ENCODE peak calls at places on chromosomes 13 and 19, in five cellular contexts. One of them, this sample, is unnamed.

GRCh38 chr13:113357529-113357928 is 6.4 kb downstream of the GRTP1 start:
- DNase-seq in suprapubic skin: no peak
- DNase-seq in BJ: peak
- DNase-seq in stomach: no peak
- DNase-seq in heart right ventricle: no peak
- DNase-seq in this sample: no peak

GRCh38 chr13:112668924-112669323 is 20.9 kb upstream of the ATP11A start:
- DNase-seq in heart right ventricle: no peak
- DNase-seq in BJ: no peak
- DNase-seq in suprapubic skin: no peak
- DNase-seq in stomach: peak
- DNase-seq in this sample: no peak

GRCh38 chr19:17097593-17098126 is 22.1 kb downstream of the MYO9B start:
- DNase-seq in suprapubic skin: no peak
- DNase-seq in BJ: no peak
- DNase-seq in heart right ventricle: no peak
- DNase-seq in stomach: no peak
- DNase-seq in this sample: no peak

GRCh38 chr13:83883061-83883523 is 818 bp upstream of the SLITRK1 start:
- DNase-seq in BJ: no peak
- DNase-seq in suprapubic skin: no peak
- DNase-seq in stomach: no peak
- DNase-seq in heart right ventricle: no peak
- DNase-seq in this sample: no peak

GRCh38 chr13:64248371-64249065 is 2832.9 kb upstream of the PCDH20 start:
- DNase-seq in heart right ventricle: no peak
- DNase-seq in stomach: no peak
- DNase-seq in suprapubic skin: no peak
- DNase-seq in BJ: peak
- DNase-seq in this sample: no peak

GRCh38 chr13:39148513-39148961 is 110.3 kb downstream of the NHLRC3 start:
- DNase-seq in suprapubic skin: no peak
- DNase-seq in stomach: no peak
- DNase-seq in BJ: peak
- DNase-seq in heart right ventricle: no peak
- DNase-seq in this sample: no peak

GRCh38 chr19:3075605-3076431 is 13.5 kb upstream of the TLE5 start:
- DNase-seq in heart right ventricle: peak
- DNase-seq in suprapubic skin: no peak
- DNase-seq in BJ: no peak
- DNase-seq in stomach: peak
- DNase-seq in this sample: no peak

GRCh38 chr13:46295531-46296464 is 84.1 kb downstream of the LRRC63 start:
- DNase-seq in stomach: peak
- DNase-seq in heart right ventricle: no peak
- DNase-seq in BJ: peak
- DNase-seq in suprapubic skin: no peak
- DNase-seq in this sample: no peak

GRCh38 chr13:54379461-54379860 is 1350.8 kb downstream of the OLFM4 start:
- DNase-seq in heart right ventricle: no peak
- DNase-seq in suprapubic skin: no peak
- DNase-seq in stomach: no peak
- DNase-seq in BJ: no peak
- DNase-seq in this sample: no peak

GRCh38 chr19:50361290-50362029 is 4.0 kb downstream of the NAPSA start:
- DNase-seq in stomach: no peak
- DNase-seq in suprapubic skin: no peak
- DNase-seq in heart right ventricle: no peak
- DNase-seq in BJ: no peak
- DNase-seq in this sample: no peak

GRCh38 chr19:50359432-50359818 is 6.0 kb downstream of the NAPSA start:
- DNase-seq in heart right ventricle: no peak
- DNase-seq in stomach: no peak
- DNase-seq in BJ: no peak
- DNase-seq in suprapubic skin: no peak
- DNase-seq in this sample: no peak

GRCh38 chr19:50357178-50358100 is 8.0 kb downstream of the NAPSA start:
- DNase-seq in suprapubic skin: no peak
- DNase-seq in stomach: peak
- DNase-seq in heart right ventricle: peak
- DNase-seq in BJ: no peak
- DNase-seq in this sample: no peak

GRCh38 chr19:50356691-50357177 is 8.7 kb downstream of the NAPSA start:
- DNase-seq in heart right ventricle: no peak
- DNase-seq in BJ: no peak
- DNase-seq in suprapubic skin: no peak
- DNase-seq in stomach: no peak
- DNase-seq in this sample: no peak

DNA sequence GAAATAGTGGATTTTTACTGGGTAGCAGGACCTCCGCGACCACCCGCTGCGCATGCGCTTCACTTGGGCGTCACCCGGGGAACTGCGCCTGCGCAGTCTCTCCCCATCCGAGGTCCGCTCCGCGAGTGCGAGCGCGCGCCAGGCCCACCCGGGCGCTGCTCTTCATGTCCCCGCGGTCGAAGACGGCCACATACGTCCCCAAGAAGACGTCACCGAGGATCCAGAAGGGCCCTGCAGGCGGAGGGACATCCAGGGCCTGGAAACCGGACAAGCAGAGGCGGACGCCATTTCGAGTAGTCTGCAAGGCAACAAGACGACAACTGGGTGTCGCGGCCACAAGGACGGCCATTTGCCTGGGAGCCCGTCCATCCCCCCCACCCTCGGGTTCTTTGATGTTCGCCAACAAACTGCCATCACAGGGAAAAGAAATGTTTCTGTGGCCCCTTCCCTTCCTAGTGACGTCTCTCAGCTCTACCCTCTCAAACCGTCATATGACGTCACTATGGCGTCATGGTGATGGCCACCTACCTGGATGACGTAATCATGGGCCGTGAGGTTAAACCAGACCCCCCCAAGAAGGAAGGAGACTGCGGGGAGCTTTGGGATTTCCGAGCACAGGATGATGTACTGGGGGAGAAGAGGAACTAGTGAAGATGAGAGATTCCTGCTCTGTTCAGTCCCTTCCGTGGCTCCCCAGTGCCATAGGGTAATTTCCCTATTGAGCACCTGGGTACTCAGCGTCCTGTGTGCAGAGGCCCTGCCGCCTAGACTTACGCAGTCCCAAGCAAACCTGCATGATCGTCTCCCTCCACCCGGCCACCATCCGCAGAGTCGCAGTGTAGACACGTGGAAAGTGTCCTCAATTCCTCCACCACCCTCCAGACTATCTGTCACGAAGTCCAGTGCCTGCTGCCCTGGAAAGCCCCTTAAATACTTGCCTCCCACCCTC is 6.7 kb downstream of the NAPSA start:
- DNase-seq in suprapubic skin: no peak
- DNase-seq in stomach: peak
- DNase-seq in heart right ventricle: peak
- DNase-seq in BJ: no peak
- DNase-seq in this sample: no peak
- H3K4me3 ChIP-seq in suprapubic skin: peak
- H3K4me3 ChIP-seq in stomach: peak
- H3K4me3 ChIP-seq in heart right ventricle: peak
- H3K4me3 ChIP-seq in BJ: peak
- H3K4me3 ChIP-seq in this sample: no peak

DNA sequence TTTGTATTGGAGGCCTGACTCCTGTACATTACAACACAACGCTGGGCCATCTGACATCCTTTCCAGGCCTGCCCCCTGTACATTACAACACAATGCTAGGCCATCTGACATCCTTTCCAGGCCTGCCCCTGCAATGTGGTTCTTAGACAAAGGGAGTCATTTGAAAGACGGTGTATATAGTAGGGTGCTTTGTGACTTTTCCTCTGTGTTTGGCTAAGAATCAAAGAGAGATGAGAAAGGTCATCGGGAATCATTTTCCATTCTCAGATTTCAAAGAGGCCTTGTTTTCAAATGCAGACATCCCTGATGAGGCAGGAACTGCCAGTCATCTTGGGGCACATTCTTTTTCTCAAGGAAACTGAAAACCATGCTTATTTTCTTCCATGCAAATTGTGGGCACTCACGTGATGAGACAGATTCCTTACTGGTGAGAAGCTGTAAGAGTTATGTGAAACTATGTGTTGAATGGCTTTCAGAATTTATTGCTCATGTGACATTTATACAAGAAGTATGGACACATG is 551.6 kb downstream of the MYO16 start:
- DNase-seq in suprapubic skin: no peak
- DNase-seq in heart right ventricle: no peak
- DNase-seq in stomach: no peak
- DNase-seq in BJ: peak
- DNase-seq in this sample: no peak
- H3K4me3 ChIP-seq in suprapubic skin: no peak
- H3K4me3 ChIP-seq in heart right ventricle: no peak
- H3K4me3 ChIP-seq in stomach: no peak
- H3K4me3 ChIP-seq in BJ: no peak
- H3K4me3 ChIP-seq in this sample: no peak

GRCh38 chr19:6185825-6186193 is 50.3 kb downstream of the ACSBG2 start:
- DNase-seq in BJ: no peak
- DNase-seq in suprapubic skin: no peak
- DNase-seq in stomach: no peak
- DNase-seq in heart right ventricle: no peak
- DNase-seq in this sample: no peak
- H3K4me3 ChIP-seq in BJ: no peak
- H3K4me3 ChIP-seq in suprapubic skin: no peak
- H3K4me3 ChIP-seq in stomach: no peak
- H3K4me3 ChIP-seq in heart right ventricle: no peak
- H3K4me3 ChIP-seq in this sample: no peak

GRCh38 chr19:1019980-1020867 is 699 bp downstream of the TMEM259 start:
- DNase-seq in suprapubic skin: no peak
- DNase-seq in heart right ventricle: peak
- DNase-seq in BJ: no peak
- DNase-seq in stomach: no peak
- DNase-seq in this sample: no peak

GRCh38 chr19:1017906-1018305 is 3.0 kb downstream of the TMEM259 start:
- DNase-seq in BJ: no peak
- DNase-seq in heart right ventricle: no peak
- DNase-seq in stomach: no peak
- DNase-seq in suprapubic skin: no peak
- DNase-seq in this sample: no peak

GRCh38 chr19:1018393-1018792 is 2.5 kb downstream of the TMEM259 start:
- DNase-seq in stomach: no peak
- DNase-seq in heart right ventricle: no peak
- DNase-seq in BJ: no peak
- DNase-seq in suprapubic skin: no peak
- DNase-seq in this sample: no peak

GRCh38 chr19:1019616-1019961 is 1.3 kb downstream of the TMEM259 start:
- DNase-seq in stomach: no peak
- DNase-seq in BJ: no peak
- DNase-seq in suprapubic skin: no peak
- DNase-seq in heart right ventricle: peak
- DNase-seq in this sample: no peak

GRCh38 chr19:1018932-1019615 is 1.8 kb downstream of the TMEM259 start:
- DNase-seq in stomach: no peak
- DNase-seq in BJ: no peak
- DNase-seq in suprapubic skin: no peak
- DNase-seq in heart right ventricle: peak
- DNase-seq in this sample: no peak
- H3K4me3 ChIP-seq in stomach: peak
- H3K4me3 ChIP-seq in BJ: peak
- H3K4me3 ChIP-seq in suprapubic skin: peak
- H3K4me3 ChIP-seq in heart right ventricle: peak
- H3K4me3 ChIP-seq in this sample: peak

GRCh38 chr13:67134322-67135129 is 95.6 kb downstream of the PCDH9 start:
- DNase-seq in stomach: no peak
- DNase-seq in heart right ventricle: no peak
- DNase-seq in BJ: no peak
- DNase-seq in suprapubic skin: no peak
- DNase-seq in this sample: no peak
- H3K4me3 ChIP-seq in stomach: no peak
- H3K4me3 ChIP-seq in heart right ventricle: peak
- H3K4me3 ChIP-seq in BJ: no peak
- H3K4me3 ChIP-seq in suprapubic skin: no peak
- H3K4me3 ChIP-seq in this sample: no peak

GRCh38 chr19:5914946-5915781 is 1.1 kb downstream of the CAPS start:
- DNase-seq in heart right ventricle: no peak
- DNase-seq in stomach: peak
- DNase-seq in BJ: no peak
- DNase-seq in suprapubic skin: no peak
- DNase-seq in this sample: no peak
- H3K4me3 ChIP-seq in heart right ventricle: no peak
- H3K4me3 ChIP-seq in stomach: peak
- H3K4me3 ChIP-seq in BJ: no peak
- H3K4me3 ChIP-seq in suprapubic skin: peak
- H3K4me3 ChIP-seq in this sample: no peak

DNA sequence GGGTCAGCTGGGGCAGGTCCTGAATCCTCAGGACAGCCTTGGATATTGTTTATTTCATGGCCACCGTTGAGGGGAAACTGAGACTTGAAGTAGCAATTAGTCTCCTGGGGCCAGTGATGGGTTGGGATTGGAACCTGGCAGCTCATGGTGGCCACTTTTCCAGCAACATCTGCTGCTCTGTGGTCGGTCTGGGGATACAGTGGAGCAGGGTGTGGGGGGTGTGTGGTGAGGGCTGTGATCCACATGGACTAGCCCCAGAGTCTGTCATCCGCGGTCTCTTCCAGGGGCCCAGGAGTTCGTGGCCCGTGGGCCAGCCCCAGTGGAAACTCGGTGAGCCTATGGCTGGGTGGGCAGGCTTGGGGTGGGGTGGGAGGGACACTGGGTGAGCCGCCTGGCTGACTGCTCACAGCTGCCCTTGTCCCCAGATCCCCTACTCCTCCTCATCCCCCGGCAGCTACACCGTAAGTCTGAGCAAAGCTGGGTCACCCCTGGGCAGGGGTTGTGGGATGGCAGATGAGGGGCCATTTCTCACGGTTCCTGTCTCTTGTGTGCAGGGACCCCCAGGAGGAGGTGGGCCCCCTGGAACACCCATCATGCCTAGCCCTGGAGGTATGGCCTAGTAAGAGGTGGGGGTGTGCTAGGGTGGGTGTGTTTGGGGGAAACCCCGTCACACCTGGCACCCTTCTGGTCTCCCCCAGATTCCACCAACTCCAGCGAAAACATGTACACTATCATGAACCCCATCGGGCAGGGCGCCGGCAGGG is 5.5 kb downstream of the ISYNA1 start:
- DNase-seq in stomach: no peak
- DNase-seq in heart right ventricle: no peak
- DNase-seq in suprapubic skin: no peak
- DNase-seq in BJ: no peak
- DNase-seq in this sample: no peak
- H3K4me3 ChIP-seq in stomach: peak
- H3K4me3 ChIP-seq in heart right ventricle: peak
- H3K4me3 ChIP-seq in suprapubic skin: no peak
- H3K4me3 ChIP-seq in BJ: no peak
- H3K4me3 ChIP-seq in this sample: peak

GRCh38 chr19:10018786-10019185 is 5.5 kb downstream of the RDH8 start:
- DNase-seq in BJ: no peak
- DNase-seq in heart right ventricle: no peak
- DNase-seq in suprapubic skin: no peak
- DNase-seq in stomach: no peak
- DNase-seq in this sample: no peak

GRCh38 chr19:10021446-10021845 is 8.2 kb downstream of the RDH8 start:
- DNase-seq in suprapubic skin: no peak
- DNase-seq in heart right ventricle: no peak
- DNase-seq in BJ: no peak
- DNase-seq in stomach: no peak
- DNase-seq in this sample: no peak

GRCh38 chr19:10021863-10022262 is 8.6 kb downstream of the RDH8 start:
- DNase-seq in heart right ventricle: no peak
- DNase-seq in suprapubic skin: no peak
- DNase-seq in stomach: no peak
- DNase-seq in BJ: no peak
- DNase-seq in this sample: no peak

GRCh38 chr19:10019246-10019645 is 6.0 kb downstream of the RDH8 start:
- DNase-seq in heart right ventricle: no peak
- DNase-seq in suprapubic skin: no peak
- DNase-seq in stomach: no peak
- DNase-seq in BJ: no peak
- DNase-seq in this sample: no peak

GRCh38 chr19:10020851-10021250 is 7.6 kb downstream of the RDH8 start:
- DNase-seq in heart right ventricle: no peak
- DNase-seq in suprapubic skin: no peak
- DNase-seq in BJ: no peak
- DNase-seq in stomach: no peak
- DNase-seq in this sample: no peak
- H3K4me3 ChIP-seq in heart right ventricle: no peak
- H3K4me3 ChIP-seq in suprapubic skin: no peak
- H3K4me3 ChIP-seq in BJ: no peak
- H3K4me3 ChIP-seq in stomach: no peak
- H3K4me3 ChIP-seq in this sample: no peak

This sample was measured in NT2/D1.